ENCODE peak calls at places on chromosome 21, in ten cellular contexts. R is uterus, C is small intestine, J is colonic mucosa, T is Peyer's patch, W is right lobe of liver, K is psoas muscle, E is GM23338, H is suprapubic skin, S is mucosa of descending colon. Y is an unnamed sample. For H3K4me1, the result is how much of the 10 kb centered on the place peaks cover.

GRCh38 chr21:27275294-27275927 is 308.5 kb upstream of the ADAMTS5 start:
- DNase-seq in C (no peak), W (no peak), H (no peak), J (no peak), E (no peak), R (no peak), S (no peak), T (no peak), K (no peak), Y (no peak)

GRCh38 chr21:15852146-15852545 is 122.4 kb downstream of the USP25 start:
- DNase-seq in E (no peak), T (no peak), C (no peak), R (no peak), H (no peak), K (no peak), J (no peak), S (no peak), W (no peak), Y (no peak)

GRCh38 chr21:29641635-29642550 is 297.9 kb downstream of the GRIK1 start:
- DNase-seq in H (no peak), S (no peak), E (no peak), R (no peak), W (no peak), J (no peak), T (no peak), K (no peak), C (no peak), Y (no peak)

GRCh38 chr21:37886120-37886519 is 30.1 kb downstream of the KCNJ6 start:
- DNase-seq in H (no peak), J (no peak), W (no peak), T (no peak), R (no peak), S (no peak), K (no peak), C (no peak), E (no peak), Y (no peak)

GRCh38 chr21:46118871-46119564 is 21.1 kb downstream of the COL6A2 start:
- DNase-seq in K (peak), W (peak), J (no peak), H (peak), S (no peak), C (no peak), T (peak), R (peak), E (no peak), Y (no peak)

GRCh38 chr21:45543371-45543709 is 1.1 kb upstream of the SLC19A1 start:
- DNase-seq in S (peak), K (no peak), R (peak), J (no peak), C (no peak), T (no peak), E (no peak), W (peak), H (peak), Y (no peak)

GRCh38 chr21:36297938-36298572 is 21.9 kb upstream of the MORC3 start:
- DNase-seq in T (peak), S (peak), C (peak), E (no peak), J (peak), R (no peak), W (no peak), K (no peak), H (peak), Y (peak)

GRCh38 chr21:33402011-33402979 is 918 bp upstream of the IFNGR2 start:
- DNase-seq in J (peak), E (peak), C (no peak), S (peak), H (peak), R (peak), T (peak), K (peak), W (peak), Y (no peak)

GRCh38 chr21:26170471-26171309 is at the start of gene APP:
- DNase-seq in E (peak), H (peak), S (peak), R (peak), K (peak), J (peak), C (peak), W (peak), T (peak), Y (peak)

GRCh38 chr21:41923641-41924342 is 30.0 kb downstream of the C2CD2 start:
- DNase-seq in K (peak), H (no peak), E (no peak), R (peak), S (no peak), C (no peak), J (no peak), T (no peak), W (peak), Y (no peak)
- H3K4me1 ChIP-seq in K (under half), H (under half), E (under half), R (under half), S (under half), C (under half), J (under half), T (under half), W (under half), Y (under half)

GRCh38 chr21:38992737-38993136 is 187.0 kb downstream of the ETS2 start:
- DNase-seq in E (no peak), H (no peak), R (no peak), J (no peak), T (no peak), W (no peak), S (no peak), K (no peak), C (no peak), Y (no peak)

GRCh38 chr21:38988211-38989096 is 182.7 kb downstream of the ETS2 start:
- DNase-seq in W (no peak), H (no peak), T (no peak), J (no peak), C (no peak), E (no peak), R (no peak), K (no peak), S (no peak), Y (no peak)

GRCh38 chr21:38989097-38989744 is 183.5 kb downstream of the ETS2 start:
- DNase-seq in K (no peak), C (no peak), W (no peak), H (no peak), J (no peak), E (no peak), R (no peak), T (no peak), S (no peak), Y (no peak)

GRCh38 chr21:38989745-38990423 is 184.2 kb downstream of the ETS2 start:
- DNase-seq in E (no peak), H (no peak), T (no peak), C (no peak), R (peak), S (no peak), J (no peak), W (no peak), K (peak), Y (no peak)

GRCh38 chr21:38990424-38990794 is 184.7 kb downstream of the ETS2 start:
- DNase-seq in J (peak), T (no peak), K (no peak), S (peak), H (no peak), E (peak), W (no peak), R (no peak), C (no peak), Y (no peak)
- H3K4me1 ChIP-seq in J (under half), T (under half), K (half or more), S (under half), H (half or more), E (under half), W (under half), R (under half), C (under half), Y (under half)

DNA sequence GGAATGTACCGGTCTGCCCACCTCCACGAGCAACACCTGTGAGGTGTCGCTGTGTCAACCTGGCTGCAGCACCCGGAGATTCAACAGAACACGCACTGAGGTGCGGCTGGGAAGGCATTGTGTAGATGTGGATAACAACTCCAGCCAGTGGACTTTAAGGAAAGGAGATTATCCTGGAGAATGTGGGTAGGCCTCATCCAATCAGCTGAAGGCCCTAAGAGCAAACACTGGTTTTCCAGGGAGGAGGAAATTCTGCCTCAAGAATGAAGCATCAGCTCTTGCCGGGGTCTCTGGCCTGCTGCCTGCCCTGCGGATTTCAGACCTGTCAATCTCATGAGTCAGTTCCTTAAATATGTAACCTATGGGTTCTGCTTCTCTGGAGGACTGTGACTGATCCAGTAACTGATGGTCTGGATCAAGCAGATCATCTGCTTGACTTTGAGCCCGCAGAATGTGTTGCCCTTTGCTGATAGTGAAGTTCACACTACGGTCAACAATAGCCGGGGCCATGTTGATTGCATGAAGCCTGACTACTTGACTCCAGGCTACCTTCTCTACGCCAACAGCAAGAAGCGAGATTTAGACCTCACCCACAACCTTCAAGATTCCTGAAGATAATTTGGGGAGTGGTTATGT is 15.9 kb upstream of the PRDM15 start:
- DNase-seq in S (no peak), J (no peak), C (no peak), W (no peak), T (no peak), R (no peak), H (no peak), K (no peak), E (no peak), Y (no peak)
- H3K4me1 ChIP-seq in S (under half), J (under half), C (under half), W (under half), T (under half), R (under half), H (under half), K (under half), E (under half), Y (under half)

DNA sequence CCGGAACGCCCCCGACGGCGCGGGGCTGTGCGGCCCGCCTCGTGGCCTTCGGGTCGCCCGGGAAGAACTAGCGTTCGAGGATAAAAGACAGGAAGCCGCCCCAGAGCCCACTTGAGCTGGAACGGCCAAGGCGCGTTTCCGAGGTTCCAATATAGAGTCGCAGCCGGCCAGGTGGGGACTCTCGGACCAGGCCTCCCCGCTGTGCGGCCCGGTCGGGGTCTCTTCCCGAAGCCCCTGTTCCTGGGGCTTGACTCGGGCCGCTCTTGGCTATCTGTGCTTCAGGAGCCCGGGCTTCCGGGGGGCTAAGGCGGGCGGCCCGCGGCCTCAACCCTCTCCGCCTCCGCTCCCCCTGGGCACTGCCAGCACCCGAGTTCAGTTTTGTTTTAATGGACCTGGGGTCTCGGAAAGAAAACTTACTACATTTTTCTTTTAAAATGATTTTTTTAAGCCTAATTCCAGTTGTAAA is 158.8 kb downstream of the RUNX1 start:
- DNase-seq in T (no peak), K (no peak), E (peak), S (no peak), H (no peak), W (no peak), R (no peak), C (no peak), J (no peak), Y (no peak)
- H3K4me1 ChIP-seq in T (under half), K (under half), E (under half), S (under half), H (under half), W (under half), R (under half), C (under half), J (under half), Y (under half)

GRCh38 chr21:43273016-43273707 is 104.4 kb downstream of the CRYAA start:
- DNase-seq in T (no peak), C (no peak), S (no peak), E (no peak), H (no peak), J (no peak), W (no peak), R (no peak), K (peak), Y (no peak)

GRCh38 chr21:43272591-43272990 is 103.8 kb downstream of the CRYAA start:
- DNase-seq in S (no peak), E (no peak), K (peak), J (no peak), C (no peak), W (no peak), H (no peak), T (no peak), R (no peak), Y (no peak)

GRCh38 chr21:43274022-43274945 is 105.5 kb downstream of the CRYAA start:
- DNase-seq in S (no peak), R (no peak), E (no peak), J (no peak), W (peak), K (peak), C (peak), T (peak), H (no peak), Y (no peak)

GRCh38 chr21:43274946-43275310 is 106.1 kb downstream of the CRYAA start:
- DNase-seq in W (no peak), T (no peak), H (no peak), S (no peak), J (no peak), E (no peak), R (no peak), C (no peak), K (peak), Y (no peak)

GRCh38 chr21:43273708-43274021 is 104.9 kb downstream of the CRYAA start:
- DNase-seq in S (no peak), E (no peak), J (no peak), H (no peak), T (no peak), C (no peak), R (no peak), W (no peak), K (peak), Y (no peak)
- H3K4me1 ChIP-seq in S (under half), E (under half), J (under half), H (under half), T (under half), C (under half), R (under half), W (under half), K (under half), Y (under half)

Y was measured in effector memory CD4-positive, alpha-beta T cell.